ENCODE peak calls at places on chromosomes 4 and X, in five cellular contexts. G, I, U, M and N are unnamed samples.

GRCh38 chr4:144289687-144290433 is 149.3 kb upstream of the GYPA start:
- DNase-seq in M (no peak), U (no peak), I (no peak), G (no peak), N (no peak)

GRCh38 chr4:166198516-166198915 is 325.5 kb downstream of the TLL1 start:
- DNase-seq in G (no peak), M (no peak), U (no peak), I (no peak), N (no peak)

GRCh38 chr4:162682651-162683050 is 484.0 kb downstream of the NAF1 start:
- DNase-seq in I (no peak), M (no peak), G (no peak), U (no peak), N (no peak)

GRCh38 chr4:146243141-146243882 is 29.0 kb downstream of the REELD1 start:
- DNase-seq in I (peak), U (no peak), M (peak), G (peak), N (peak)

GRCh38 chrX:13085533-13085932 is 41.1 kb upstream of the FAM9C start:
- DNase-seq in M (no peak), U (no peak), I (peak), G (no peak), N (no peak)

GRCh38 chrX:337331-337831 is 18.8 kb upstream of the GTPBP6 start:
- DNase-seq in G (no peak), I (no peak), U (no peak), M (no peak), N (no peak)

GRCh38 chrX:101260435-101260834 is 30.7 kb downstream of the TAF7L start:
- DNase-seq in I (no peak), G (peak), M (no peak), U (peak), N (peak)

GRCh38 chrX:31136144-31136572 is 64.3 kb upstream of the FTHL17 start:
- DNase-seq in I (peak), M (no peak), G (no peak), U (no peak), N (no peak)

GRCh38 chrX:78753571-78753970 is 6.1 kb downstream of the LPAR4 start:
- DNase-seq in I (no peak), M (no peak), U (no peak), G (no peak), N (no peak)

GRCh38 chr4:7757501-7758443 is 181.9 kb downstream of the AFAP1 start:
- DNase-seq in I (no peak), U (no peak), M (no peak), G (no peak), N (no peak)

GRCh38 chr4:109589119-109589518 is 29.1 kb downstream of the MCUB start:
- DNase-seq in U (no peak), M (no peak), G (no peak), I (no peak), N (no peak)

GRCh38 chrX:85065512-85066198 is 62.0 kb downstream of the APOOL start:
- DNase-seq in M (no peak), U (no peak), I (no peak), G (no peak), N (no peak)

GRCh38 chrX:11309220-11309619 is 16.0 kb downstream of the AMELX start:
- DNase-seq in M (no peak), I (no peak), G (no peak), U (no peak), N (no peak)

GRCh38 chr4:90769251-90769650 is 642.1 kb downstream of the CCSER1 start:
- DNase-seq in M (no peak), I (no peak), G (no peak), U (no peak), N (no peak)

DNA sequence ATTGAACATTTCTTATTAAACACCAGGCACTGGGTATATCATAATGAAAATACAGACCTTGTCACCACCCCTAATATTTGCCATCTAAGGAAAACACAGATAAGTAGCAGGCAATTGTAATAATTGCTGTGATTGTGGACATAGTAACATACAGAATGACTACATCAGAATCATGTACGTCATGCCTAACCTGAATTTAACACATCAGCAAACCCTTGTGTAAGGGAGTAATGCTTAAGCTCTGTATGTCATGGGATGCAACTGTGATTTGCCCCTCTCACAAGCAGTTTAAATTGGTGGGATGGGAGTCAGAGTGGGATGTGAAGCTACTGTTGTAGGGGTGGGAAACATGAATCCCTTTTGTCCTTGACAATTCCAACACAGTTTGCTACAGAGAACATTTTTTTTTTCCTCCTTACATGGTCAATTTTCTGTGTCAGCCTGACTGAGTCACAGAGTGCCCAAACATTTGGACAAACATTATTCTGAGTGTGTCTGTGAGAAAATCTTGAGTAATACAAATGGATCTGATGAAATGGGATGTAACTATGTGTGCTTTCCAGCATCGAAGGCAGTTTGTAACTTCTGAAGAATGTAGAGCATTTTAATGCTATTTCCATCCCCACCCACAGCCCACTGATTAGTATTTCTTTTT is 392.8 kb downstream of the GPM6A start:
- DNase-seq in U (peak), M (no peak), G (no peak), I (no peak), N (no peak)
- TF ChIP-seq ATF3 in U (no peak), M (no peak), G (no peak), I (no peak), N (no peak)

GRCh38 chrX:121433289-121433688 is 385.9 kb downstream of the GLUD2 start:
- DNase-seq in M (no peak), G (no peak), U (no peak), I (no peak), N (no peak)
- TF ChIP-seq ATF2 in M (no peak), G (no peak), U (no peak), I (no peak), N (no peak)

DNA sequence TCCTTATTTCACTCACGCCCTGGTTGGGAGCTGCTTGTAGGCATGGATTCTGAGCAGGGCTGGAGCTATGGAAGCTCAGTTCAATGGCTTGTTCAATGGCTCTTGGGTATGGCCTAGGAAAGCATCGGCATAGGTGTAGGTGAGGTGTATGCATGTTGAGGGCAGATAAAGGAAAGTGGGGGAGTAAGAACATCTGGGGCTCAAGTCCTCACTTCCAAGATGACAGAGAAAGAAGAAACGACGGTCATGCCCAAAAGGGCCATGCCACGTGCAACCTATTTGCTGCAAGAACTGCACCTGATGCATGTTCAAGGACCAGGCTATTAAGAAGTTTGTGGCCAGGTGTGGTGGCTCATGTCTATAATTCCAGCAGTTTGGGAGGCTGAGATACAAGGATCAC is 23.4 kb downstream of the SCD5 start:
- DNase-seq in I (no peak), M (no peak), U (no peak), G (no peak), N (no peak)
- TF ChIP-seq CTCF in I (no peak), M (no peak), U (no peak), G (no peak), N (no peak)

DNA sequence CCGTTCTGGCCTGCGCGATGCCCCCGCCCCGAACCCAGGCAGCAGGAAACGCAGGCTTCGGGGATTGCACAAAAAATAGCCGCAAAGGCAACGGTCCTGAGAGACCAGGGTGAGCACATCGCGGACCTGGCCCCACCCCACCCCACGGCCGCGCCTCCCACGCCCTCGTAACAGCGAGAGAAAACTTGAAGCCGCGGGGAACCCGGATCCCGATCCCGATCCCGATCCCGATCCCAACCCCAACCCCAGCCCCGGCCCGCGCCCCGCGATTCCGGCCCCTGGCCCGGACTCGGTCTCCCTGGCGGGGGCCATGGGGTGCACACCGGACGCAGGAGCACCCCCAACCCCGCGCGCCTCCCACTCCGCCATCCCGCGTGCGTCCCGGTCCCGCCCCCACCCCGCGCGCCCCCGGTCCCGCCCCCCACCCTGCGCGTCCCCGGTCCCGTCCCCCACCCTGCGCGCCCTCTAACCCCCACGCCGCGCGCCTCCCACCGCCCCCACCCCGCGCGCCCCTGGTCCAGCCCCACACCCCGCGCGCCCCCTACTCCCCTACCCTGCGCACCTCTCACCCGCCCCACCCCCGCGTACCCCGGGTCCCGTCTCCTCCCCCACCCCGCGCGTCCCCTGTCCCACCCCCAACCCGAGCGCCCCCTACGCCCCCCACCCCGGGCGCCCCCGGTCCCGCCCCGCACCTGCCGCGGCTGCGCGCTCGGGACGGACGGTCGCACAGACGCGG is 29.0 kb downstream of the NOP14 start:
- DNase-seq in I (no peak), M (no peak), U (no peak), G (peak), N (no peak)
- TF ChIP-seq ATF3 in I (no peak), M (no peak), U (no peak), G (no peak), N (no peak)

DNA sequence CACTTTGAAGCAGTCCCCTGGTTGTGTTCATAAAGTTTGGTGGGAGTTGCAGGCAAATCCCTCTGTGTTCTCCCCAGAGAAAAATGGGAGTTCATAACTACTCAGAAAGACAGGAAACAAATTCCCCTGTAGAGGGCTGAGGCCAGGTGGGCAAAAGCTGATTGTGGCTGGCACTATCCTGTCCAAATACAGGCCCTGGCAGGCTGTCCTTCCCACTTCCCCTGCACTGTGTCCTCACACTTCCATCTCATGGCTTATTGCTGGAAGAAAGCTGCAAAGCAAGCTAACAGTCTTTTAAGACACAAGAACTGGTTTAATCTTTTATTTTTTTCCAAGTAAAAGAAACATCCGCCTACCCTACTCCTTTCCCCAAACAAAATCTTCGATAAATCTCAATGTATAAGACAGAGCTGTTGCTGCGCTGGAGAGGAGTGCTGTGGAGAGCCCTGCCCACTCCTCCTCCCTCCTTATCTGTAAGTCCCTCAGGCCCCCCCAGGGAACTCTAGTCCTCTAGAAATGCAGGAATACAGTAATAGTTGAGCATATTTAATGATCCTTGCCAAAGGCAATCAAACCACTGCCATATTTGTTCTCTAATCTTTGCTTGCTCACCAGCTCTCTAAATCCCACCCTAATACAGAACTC is 14.0 kb downstream of the TAPT1 start:
- DNase-seq in G (no peak), I (no peak), U (no peak), M (no peak), N (no peak)
- TF ChIP-seq ATF2 in G (no peak), I (no peak), U (no peak), M (no peak), N (no peak)

DNA sequence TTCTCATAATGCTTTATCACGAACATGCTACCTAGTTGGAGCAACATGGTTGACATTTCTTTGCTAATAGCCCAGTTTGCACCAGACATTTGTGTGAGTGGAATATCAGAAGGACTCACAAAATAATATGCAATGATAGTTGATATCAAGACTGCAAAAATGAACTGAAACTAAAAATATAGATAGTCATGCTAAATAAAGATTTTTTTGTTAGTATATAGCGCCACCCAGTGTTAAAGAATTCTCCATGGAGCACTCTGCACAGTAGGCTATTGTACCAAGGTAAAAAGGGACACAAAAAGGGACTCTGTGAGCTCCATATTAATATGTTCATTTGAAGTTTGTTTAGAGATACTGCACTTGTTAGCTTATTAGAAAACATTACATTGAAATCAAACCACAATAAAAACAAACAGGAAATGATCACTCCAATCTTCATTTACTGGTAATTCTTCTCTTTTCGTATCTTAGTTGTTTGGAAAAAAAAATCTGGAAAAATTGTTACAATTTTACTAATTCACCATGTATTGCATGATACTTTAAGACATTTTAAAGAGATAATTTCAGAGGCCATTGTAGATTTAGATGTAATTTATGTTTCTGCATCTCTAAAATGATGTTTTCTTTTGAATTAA is 1509.6 kb downstream of the ADGRL3 start:
- DNase-seq in U (peak), I (no peak), M (no peak), G (peak), N (no peak)
- TF ChIP-seq CTCF in U (peak), I (peak), M (no peak), G (no peak), N (peak)